ENCODE peak calls at places on chromosomes 3 and 15, in seven cellular contexts. V is GM12891; E is hippocampal formation; M is stimulated activated CD8-positive, alpha-beta memory T cell treated with anti-CD3 and anti-CD28 coated beads, Interleukin-4, amount 100 ng/mL, for 4 hours; H is endothelial cell; I is neural crest cell; Q is sciatic nerve. J is an unnamed sample.

GRCh38 chr3:8757551-8758518 is 11.6 kb downstream of the OXTR start:
- DNase-seq in E (no peak), I (no peak), M (no peak), Q (no peak), V (no peak), H (no peak), J (no peak)

GRCh38 chr3:99952306-99952705 is 134.6 kb downstream of the CMSS1 start:
- DNase-seq in E (no peak), Q (no peak), V (no peak), I (no peak), M (no peak), H (no peak), J (no peak)

GRCh38 chr15:45644437-45644836 is 9.6 kb downstream of the SQOR start:
- DNase-seq in E (no peak), I (no peak), Q (no peak), H (no peak), V (no peak), M (no peak), J (no peak)

GRCh38 chr3:8835385-8835784 is 66.0 kb upstream of the OXTR start:
- DNase-seq in E (no peak), I (no peak), V (no peak), M (no peak), Q (no peak), H (no peak), J (no peak)

GRCh38 chr3:96267577-96267976 is 546.8 kb upstream of the EPHA6 start:
- DNase-seq in E (no peak), M (no peak), V (no peak), I (no peak), Q (no peak), H (peak; percentile 10), J (no peak)

GRCh38 chr3:177498037-177498857 is 301.0 kb upstream of the TBL1XR1 start:
- DNase-seq in Q (no peak), E (no peak), M (no peak), I (no peak), V (no peak), H (no peak), J (no peak)

GRCh38 chr15:100099976-100100375 is 241.8 kb downstream of the ADAMTS17 start:
- DNase-seq in Q (no peak), V (no peak), M (no peak), E (no peak), I (no peak), H (no peak), J (no peak)

GRCh38 chr3:43465109-43465508 is 156.7 kb downstream of the ANO10 start:
- DNase-seq in E (no peak), V (no peak), M (no peak), I (no peak), H (no peak), Q (no peak), J (no peak)

GRCh38 chr3:8509961-8510360 is 8.3 kb downstream of the LMCD1 start:
- DNase-seq in M (no peak), Q (no peak), E (no peak), I (no peak), H (no peak), V (no peak), J (no peak)

GRCh38 chr3:71025010-71025409 is 558.5 kb downstream of the FOXP1 start:
- DNase-seq in M (no peak), Q (no peak), I (no peak), V (no peak), E (no peak), H (no peak), J (no peak)

GRCh38 chr15:44215594-44215993 is 20.5 kb upstream of the FRMD5 start:
- DNase-seq in Q (no peak), M (no peak), V (no peak), E (no peak), I (no peak), H (no peak), J (no peak)

GRCh38 chr3:126058666-126059065 is 25.3 kb downstream of the SLC41A3 start:
- DNase-seq in M (no peak), I (no peak), H (no peak), Q (no peak), V (no peak), E (no peak), J (no peak)

GRCh38 chr15:90885432-90886290 is 1.4 kb downstream of the FES start:
- DNase-seq in E (peak; percentile 42), Q (peak; percentile 92), H (peak; percentile 86), M (peak; percentile 58), I (peak; percentile 87), V (peak; percentile 70), J (no peak)

GRCh38 chr15:98164573-98164972 is 204.1 kb downstream of the ARRDC4 start:
- DNase-seq in I (no peak), M (no peak), H (no peak), V (no peak), E (no peak), Q (no peak), J (no peak)

GRCh38 chr15:89122532-89123525 is 34.6 kb downstream of the ABHD2 start:
- DNase-seq in M (no peak), E (no peak), H (no peak), V (no peak), Q (no peak), I (no peak), J (no peak)